ENCODE peak calls at places on chromosomes 7 and 10, in seven cellular contexts. N is colonic mucosa, T is GM20000, O is psoas muscle, K is heart left ventricle, Y is AG09319, E is GM12878. G is an unnamed sample.

GRCh38 chr7:150972094-150972493 is 6.0 kb downstream of the KCNH2 start:
- DNase-seq in T (no peak), N (no peak), Y (no peak), E (no peak), O (no peak), K (peak), G (no peak)

GRCh38 chr7:137970263-137970975 is 31.5 kb downstream of the CREB3L2 start:
- DNase-seq in E (no peak), T (no peak), Y (no peak), O (no peak), N (no peak), K (peak), G (peak)

GRCh38 chr7:31957756-31958155 is 112.5 kb downstream of the PDE1C start:
- DNase-seq in Y (no peak), T (no peak), N (no peak), K (no peak), E (no peak), O (no peak), G (no peak)

GRCh38 chr10:53325073-53325472 is 552.5 kb upstream of the MBL2 start:
- DNase-seq in N (no peak), Y (no peak), E (no peak), K (no peak), O (no peak), T (no peak), G (no peak)

GRCh38 chr7:155635817-155636216 is 8.6 kb upstream of the RBM33 start:
- DNase-seq in Y (no peak), N (no peak), E (no peak), O (no peak), T (no peak), K (no peak), G (no peak)

GRCh38 chr7:55370001-55370400 is 4.9 kb downstream of the LANCL2 start:
- DNase-seq in Y (no peak), T (no peak), E (no peak), K (no peak), N (no peak), O (no peak), G (no peak)

GRCh38 chr7:111650456-111650999 is 88.2 kb upstream of the IMMP2L start:
- DNase-seq in E (no peak), O (no peak), T (no peak), Y (peak), K (no peak), N (peak), G (no peak)

GRCh38 chr7:116689787-116690186 is 17.8 kb downstream of the MET start:
- DNase-seq in O (no peak), T (no peak), Y (no peak), N (no peak), K (no peak), E (no peak), G (peak)

GRCh38 chr7:111953611-111954010 is 252.6 kb downstream of the DOCK4 start:
- DNase-seq in N (no peak), Y (no peak), K (peak), O (no peak), E (peak), T (no peak), G (no peak)

GRCh38 chr10:354901-355617 is 219.8 kb downstream of the ZMYND11 start:
- DNase-seq in N (no peak), K (no peak), E (no peak), T (no peak), O (no peak), Y (no peak), G (no peak)

GRCh38 chr10:88238515-88238914 is 344.6 kb downstream of the RNLS start:
- DNase-seq in T (no peak), K (no peak), O (no peak), Y (no peak), E (no peak), N (no peak), G (no peak)

GRCh38 chr10:3906511-3907111 is 121.6 kb upstream of the KLF6 start:
- DNase-seq in E (no peak), K (no peak), Y (peak), N (no peak), T (no peak), O (peak), G (no peak)

GRCh38 chr10:115706482-115707076 is 566.4 kb downstream of the GFRA1 start:
- DNase-seq in E (no peak), Y (peak), N (no peak), O (no peak), K (no peak), T (no peak), G (no peak)

DNA sequence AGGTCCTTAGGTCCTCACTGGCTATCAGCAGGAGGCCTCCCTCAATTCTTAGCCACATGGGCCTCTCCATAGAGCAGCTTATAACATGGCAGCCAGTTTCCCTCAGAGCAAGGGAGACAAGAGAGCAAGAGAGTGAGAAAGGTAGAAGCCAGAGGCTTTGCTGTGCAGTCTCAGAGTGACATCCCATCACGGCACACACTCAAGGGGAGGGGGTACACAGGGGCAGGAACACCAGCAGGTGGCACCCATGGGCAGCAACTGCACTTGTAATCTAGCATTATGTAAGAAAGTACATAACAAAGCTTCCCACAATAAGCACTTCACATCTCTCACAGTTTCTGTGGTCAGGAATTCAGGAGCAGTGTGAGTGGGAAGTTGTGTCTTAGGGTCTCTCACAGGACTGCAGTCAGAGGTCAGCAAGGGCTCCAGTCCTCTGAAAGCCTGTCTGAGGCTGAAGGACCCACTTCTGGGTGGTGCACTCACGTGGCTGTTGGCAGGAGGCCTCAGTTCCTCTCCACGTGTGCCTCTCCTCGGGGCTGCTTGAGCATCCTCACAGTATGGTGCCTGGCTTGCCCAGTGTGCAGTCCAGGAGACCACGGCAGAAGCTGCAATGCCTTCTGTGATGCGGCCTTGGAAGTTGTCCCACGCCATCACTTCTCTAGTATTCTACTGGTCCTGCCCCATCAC is 159.4 kb downstream of the OAT start:
- DNase-seq in K (no peak), N (no peak), O (no peak), Y (no peak), T (no peak), E (no peak), G (no peak)
- TF ChIP-seq CTCF in K (no peak), N (no peak), O (no peak), Y (peak), T (no peak), E (peak), G (peak)

DNA sequence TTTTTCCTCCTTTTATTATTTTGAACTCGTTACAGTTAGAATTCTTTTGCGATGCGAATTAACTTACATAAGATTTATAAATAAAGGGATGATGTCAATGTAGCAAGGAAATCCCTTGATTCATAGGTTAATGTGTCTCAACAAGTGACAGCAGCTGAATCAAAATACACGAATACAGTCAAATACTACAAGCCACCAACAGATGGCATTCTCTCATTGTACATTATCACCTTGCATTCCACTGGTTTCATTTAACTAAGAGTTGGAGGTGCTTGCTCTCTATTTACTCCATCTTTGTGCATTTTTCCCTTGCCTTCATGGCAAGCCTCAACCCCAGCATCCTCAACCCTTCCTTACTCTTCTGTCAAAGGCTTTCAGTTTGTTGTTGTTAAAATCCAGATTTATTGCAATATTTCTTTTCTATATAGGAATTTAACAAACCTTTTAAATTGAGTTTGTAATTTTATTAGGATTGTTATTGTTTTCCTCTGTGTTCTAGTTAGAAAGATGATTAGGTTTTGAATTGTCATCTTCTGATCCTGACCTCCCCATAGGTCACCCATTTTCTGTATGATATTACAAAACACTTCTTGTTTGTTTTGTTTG is 78.3 kb downstream of the SLC25A40 start:
- DNase-seq in T (peak), O (no peak), Y (peak), K (no peak), E (peak), N (no peak), G (peak)
- TF ChIP-seq CTCF in T (peak), O (peak), Y (peak), K (peak), E (peak), N (peak), G (peak)

DNA sequence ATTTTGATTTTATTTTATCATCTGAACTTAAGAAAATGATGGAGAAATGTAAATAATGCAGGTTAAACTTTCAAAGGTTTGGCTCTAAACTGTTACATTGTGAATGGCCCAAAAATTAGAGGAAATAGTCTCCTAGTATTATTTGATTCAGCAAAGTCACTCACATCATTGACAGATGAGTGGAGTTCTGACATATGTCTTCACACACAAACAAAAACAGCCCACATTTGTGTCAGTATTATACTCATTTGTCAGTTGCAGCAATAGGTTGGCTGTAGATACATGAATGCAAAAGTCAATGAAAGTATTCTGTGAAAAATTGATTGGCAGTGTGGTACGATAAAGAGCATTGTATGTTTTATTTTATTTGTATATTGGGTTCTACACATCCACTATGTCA is 108.8 kb upstream of the BMPER start:
- DNase-seq in N (no peak), Y (no peak), O (no peak), E (no peak), T (no peak), K (no peak), G (no peak)
- TF ChIP-seq CTCF in N (no peak), Y (no peak), O (no peak), E (no peak), T (no peak), K (no peak), G (no peak)

GRCh38 chr7:34425631-34426384 is 232.2 kb upstream of the NPSR1 start:
- DNase-seq in O (no peak), N (no peak), T (no peak), Y (no peak), E (no peak), K (no peak), G (no peak)

GRCh38 chr7:34425194-34425593 is 232.8 kb upstream of the NPSR1 start:
- DNase-seq in K (no peak), E (no peak), T (no peak), N (no peak), O (no peak), Y (no peak), G (no peak)

DNA sequence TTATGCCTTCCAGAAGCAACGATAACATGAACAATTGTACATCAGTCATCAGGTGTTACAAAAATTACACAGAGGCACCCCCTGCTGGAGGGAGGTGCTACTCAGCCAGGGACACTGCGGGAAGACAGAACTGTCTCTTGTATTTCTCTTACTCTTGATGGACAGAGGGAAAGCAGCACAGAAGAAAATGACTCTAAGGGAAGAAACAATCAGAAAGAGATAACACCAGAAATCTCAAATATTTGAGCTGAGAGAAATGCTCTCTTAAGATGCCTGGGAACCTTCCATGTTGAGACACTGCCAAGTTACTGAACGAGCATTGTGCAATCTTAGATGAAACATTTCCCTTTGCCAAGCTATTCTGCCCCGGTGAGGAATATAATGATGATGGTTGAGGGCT is 227.6 kb upstream of the NPSR1 start:
- DNase-seq in N (no peak), O (no peak), E (no peak), Y (peak), K (peak), T (peak), G (no peak)
- TF ChIP-seq CTCF in N (no peak), O (no peak), E (peak), Y (peak), K (peak), T (no peak), G (peak)

GRCh38 chr10:63767512-63767911 is 246.3 kb downstream of the REEP3 start:
- DNase-seq in T (peak), Y (no peak), N (no peak), E (no peak), O (no peak), K (no peak), G (no peak)
- TF ChIP-seq CTCF in T (no peak), Y (peak), N (peak), E (peak), O (peak), K (peak), G (peak)

DNA sequence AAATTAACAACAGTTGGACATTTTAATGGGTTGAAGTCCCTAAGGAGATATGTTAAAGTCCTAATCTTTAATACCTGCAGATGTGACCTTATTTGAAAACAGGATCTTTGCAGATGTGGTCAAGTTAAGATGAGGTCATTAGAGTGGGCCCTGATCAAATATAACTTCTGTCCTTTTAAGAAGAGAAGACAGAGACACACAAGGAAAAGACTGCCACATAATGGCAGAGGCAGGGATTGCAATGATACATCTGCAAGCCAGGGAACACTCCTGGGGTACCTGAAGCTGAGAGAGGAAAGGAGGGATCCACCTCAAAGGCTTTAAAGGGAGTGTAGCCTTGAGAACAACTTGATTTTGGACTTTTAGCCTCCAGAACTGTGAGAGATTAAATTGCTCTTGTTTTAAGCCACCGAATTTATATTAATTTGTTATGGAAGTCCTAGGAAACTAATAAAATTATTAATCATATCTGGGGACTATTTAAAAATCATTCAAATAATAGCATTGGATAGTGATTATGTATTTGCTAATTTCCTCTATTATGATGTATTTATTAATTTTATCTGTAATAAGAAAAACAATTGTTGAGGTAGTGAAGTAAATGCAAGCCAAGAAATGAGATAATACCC is 700.0 kb upstream of the PCDH15 start:
- DNase-seq in O (no peak), N (peak), T (peak), E (no peak), K (no peak), Y (no peak), G (peak)
- TF ChIP-seq CTCF in O (peak), N (no peak), T (peak), E (peak), K (peak), Y (no peak), G (peak)

GRCh38 chr7:12674053-12674452 is 13.4 kb upstream of the ARL4A start:
- DNase-seq in N (no peak), E (no peak), T (no peak), K (no peak), O (no peak), Y (no peak), G (no peak)

GRCh38 chr7:12670071-12670729 is 17.2 kb upstream of the ARL4A start:
- DNase-seq in Y (peak), T (no peak), N (no peak), E (no peak), O (no peak), K (no peak), G (no peak)

GRCh38 chr7:12670759-12671545 is 16.5 kb upstream of the ARL4A start:
- DNase-seq in Y (no peak), K (no peak), O (no peak), T (no peak), E (no peak), N (no peak), G (no peak)

DNA sequence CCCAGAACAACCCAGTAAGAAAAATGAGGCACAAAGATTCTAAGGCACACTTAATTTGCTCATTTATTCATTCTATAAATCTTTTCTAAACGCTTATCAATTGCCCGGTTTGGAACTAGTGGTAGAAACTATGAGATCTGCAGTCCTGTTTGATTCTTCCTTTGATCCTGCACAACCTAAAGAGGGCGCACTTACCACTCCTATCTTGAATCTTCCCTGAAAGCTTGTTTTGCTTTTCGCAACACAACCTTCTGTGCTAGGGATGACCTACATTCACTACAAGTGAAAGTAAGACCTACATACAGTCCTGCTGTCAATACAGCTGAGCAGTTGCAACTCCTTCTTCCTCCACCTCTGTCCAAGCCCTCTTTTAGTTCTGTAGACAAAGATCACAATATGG is 12.6 kb upstream of the ARL4A start:
- DNase-seq in Y (no peak), N (peak), E (no peak), K (no peak), O (no peak), T (peak), G (no peak)
- TF ChIP-seq CTCF in Y (peak), N (peak), E (peak), K (peak), O (peak), T (peak), G (peak)

GRCh38 chr7:57361406-57361805 is 88.6 kb upstream of the ZNF716 start:
- DNase-seq in E (no peak), K (no peak), N (no peak), T (no peak), Y (no peak), O (no peak), G (no peak)
- TF ChIP-seq CTCF in E (no peak), K (no peak), N (no peak), T (no peak), Y (no peak), O (no peak), G (no peak)

GRCh38 chr10:99964791-99965190 is 45.0 kb downstream of the DNMBP start:
- DNase-seq in O (no peak), E (no peak), T (no peak), N (no peak), K (no peak), Y (no peak), G (no peak)
- TF ChIP-seq CTCF in O (no peak), E (no peak), T (no peak), N (no peak), K (no peak), Y (peak), G (no peak)

G was measured in PC-9.